ENCODE peak calls at places on chromosome 7, in four cellular contexts. L, U, B and A are unnamed samples.

GRCh38 chr7:86926732-86927131 is 132.7 kb downstream of the ELAPOR2 start:
- DNase-seq in L (no peak), B (no peak), U (peak), A (peak)

GRCh38 chr7:155860840-155861479 is 48.7 kb upstream of the SHH start:
- DNase-seq in B (peak), U (peak), L (no peak), A (no peak)

GRCh38 chr7:116588641-116589594 is 64.1 kb downstream of the CAV1 start:
- DNase-seq in L (no peak), U (peak), B (no peak), A (peak)

GRCh38 chr7:158576050-158576762 is 11.4 kb downstream of the PTPRN2 start:
- DNase-seq in L (no peak), U (no peak), B (no peak), A (no peak)

GRCh38 chr7:69070476-69070875 is 527.8 kb upstream of the AUTS2 start:
- DNase-seq in U (no peak), L (no peak), B (no peak), A (no peak)

GRCh38 chr7:143331179-143331825 is 15.4 kb downstream of the CLCN1 start:
- DNase-seq in B (no peak), L (no peak), U (no peak), A (no peak)

GRCh38 chr7:70619130-70619529 is 512.8 kb upstream of the GALNT17 start:
- DNase-seq in B (no peak), L (no peak), U (no peak), A (no peak)

GRCh38 chr7:99562832-99563231 is 4.4 kb downstream of the ZNF655 start:
- DNase-seq in U (peak), L (no peak), B (no peak), A (peak)

GRCh38 chr7:27113991-27114866 is 11.7 kb upstream of the HOXA2 start:
- DNase-seq in U (no peak), L (no peak), B (no peak), A (no peak)

GRCh38 chr7:142498364-142498763 is 240.5 kb upstream of the PRSS58 start:
- DNase-seq in L (no peak), B (no peak), U (no peak), A (no peak)

GRCh38 chr7:36794689-36795088 is 70.4 kb upstream of the AOAH start:
- DNase-seq in L (no peak), B (no peak), U (no peak), A (no peak)

GRCh38 chr7:29623976-29624375 is 60.3 kb downstream of the PRR15 start:
- DNase-seq in L (no peak), U (no peak), B (no peak), A (no peak)

GRCh38 chr7:12770227-12770975 is 83.0 kb downstream of the ARL4A start:
- DNase-seq in U (no peak), B (no peak), L (no peak), A (no peak)

GRCh38 chr7:76333388-76334101 is 25.2 kb downstream of the YWHAG start:
- DNase-seq in B (no peak), U (no peak), L (no peak), A (no peak)

GRCh38 chr7:76506081-76506440 is 4.3 kb upstream of the UPK3B start:
- DNase-seq in L (no peak), U (no peak), B (no peak), A (no peak)

GRCh38 chr7:147759327-147759943 is 831.1 kb upstream of the C7orf33 start:
- DNase-seq in L (no peak), B (no peak), U (no peak), A (no peak)

GRCh38 chr7:140074780-140075179 is 12.0 kb upstream of the PARP12 start:
- DNase-seq in U (no peak), L (no peak), B (no peak), A (no peak)

GRCh38 chr7:46616636-46617035 is 695.6 kb upstream of the IGFBP3 start:
- DNase-seq in B (no peak), L (no peak), U (no peak), A (no peak)

GRCh38 chr7:28722684-28723083 is 235.4 kb downstream of the TRIL start:
- DNase-seq in L (no peak), B (no peak), U (no peak), A (no peak)

GRCh38 chr7:100865971-100866720 is 1.0 kb upstream of the TRIP6 start:
- DNase-seq in U (peak), B (peak), L (peak), A (peak)

GRCh38 chr7:35446091-35446490 is 192.2 kb upstream of the TBX20 start:
- DNase-seq in B (no peak), U (no peak), L (no peak), A (no peak)

GRCh38 chr7:132614428-132615076 is 38.3 kb upstream of the PLXNA4 start:
- DNase-seq in U (no peak), B (peak), L (no peak), A (peak)

GRCh38 chr7:98733036-98733435 is 116.0 kb downstream of the NPTX2 start:
- DNase-seq in B (no peak), U (peak), L (no peak), A (no peak)

GRCh38 chr7:17552952-17553351 is 254.5 kb downstream of the AHR start:
- DNase-seq in U (no peak), B (no peak), L (no peak), A (no peak)

GRCh38 chr7:24907311-24907886 is 72.6 kb downstream of the OSBPL3 start:
- DNase-seq in L (no peak), B (no peak), U (peak), A (no peak)

GRCh38 chr7:73941836-73942551 is 81.0 kb downstream of the TMEM270 start:
- DNase-seq in U (no peak), B (no peak), L (no peak), A (no peak)

GRCh38 chr7:50976064-50976463 is 193.4 kb upstream of the GRB10 start:
- DNase-seq in L (no peak), B (no peak), U (no peak), A (no peak)

GRCh38 chr7:78435355-78435754 is 636.8 kb downstream of the PHTF2 start:
- DNase-seq in L (no peak), B (no peak), U (no peak), A (no peak)

GRCh38 chr7:2812119-2812487 is 32.0 kb downstream of the GNA12 start:
- DNase-seq in U (no peak), B (no peak), L (no peak), A (no peak)